ENCODE peak calls at places on chromosomes 12 and 14, in five cellular contexts. X is H9, I is H1, Y is mesenchymal stem cell, W is trophoblast cell. T is an unnamed sample.

GRCh38 chr14:83101855-83102254 is 1568.2 kb upstream of the SEL1L start:
- DNase-seq in W (no peak), I (no peak), X (no peak), Y (no peak), T (no peak)

GRCh38 chr12:56601503-56601902 is 28.6 kb downstream of the BAZ2A start:
- DNase-seq in W (no peak), X (peak; percentile 52), Y (no peak), I (no peak), T (no peak)

GRCh38 chr14:72679591-72680151 is 214.2 kb downstream of the DPF3 start:
- DNase-seq in I (no peak), Y (no peak), X (no peak), W (no peak), T (peak; percentile 33)

GRCh38 chr14:100860556-100861187 is 34.8 kb downstream of the MEG3 start:
- DNase-seq in Y (no peak), I (no peak), X (no peak), W (no peak), T (no peak)

GRCh38 chr14:105883066-105884005 is 357.0 kb downstream of the TMEM121 start:
- DNase-seq in I (no peak), W (no peak), Y (no peak), X (no peak), T (no peak)

GRCh38 chr14:24943024-24943423 is 106.9 kb downstream of the STXBP6 start:
- DNase-seq in Y (no peak), I (peak; percentile 61), X (peak; percentile 90), W (no peak), T (no peak)

GRCh38 chr14:22656945-22657711 is 13.0 kb upstream of the OR6J1 start:
- DNase-seq in X (no peak), Y (peak; percentile 21), I (no peak), W (no peak), T (no peak)

GRCh38 chr12:122795807-122796206 is 21.4 kb downstream of the CCDC62 start:
- DNase-seq in I (no peak), W (no peak), X (no peak), Y (no peak), T (no peak)

GRCh38 chr12:8532045-8532444 is 8.7 kb downstream of the CLEC4E start:
- DNase-seq in I (no peak), Y (no peak), W (no peak), X (no peak), T (no peak)

GRCh38 chr14:50666772-50667490 is 1.2 kb downstream of the SAV1 start:
- DNase-seq in Y (peak; percentile 77), X (peak; percentile 53), I (no peak), W (peak; percentile 70), T (peak; percentile 30)

GRCh38 chr12:27319394-27319793 is 13.2 kb upstream of the BMAL2 start:
- DNase-seq in Y (peak; percentile 78), W (no peak), X (no peak), I (no peak), T (no peak)

GRCh38 chr14:103558071-103558882 is 4.2 kb downstream of the BAG5 start:
- DNase-seq in Y (peak; percentile 75), X (no peak), I (no peak), W (peak; percentile 97), T (no peak)

GRCh38 chr12:43060738-43061137 is 471.2 kb upstream of the PRICKLE1 start:
- DNase-seq in X (no peak), I (no peak), W (no peak), Y (no peak), T (no peak)

GRCh38 chr14:100109594-100109955 is 44.4 kb downstream of the EVL start:
- DNase-seq in X (no peak), I (no peak), W (no peak), Y (no peak), T (no peak)

GRCh38 chr12:12586879-12587675 is 24.4 kb upstream of the DUSP16 start:
- DNase-seq in Y (no peak), X (no peak), W (peak; percentile 99), I (no peak), T (no peak)

GRCh38 chr12:119016715-119017114 is 35.4 kb downstream of the SRRM4 start:
- DNase-seq in W (no peak), I (no peak), X (peak; percentile 2), Y (no peak), T (no peak)

GRCh38 chr14:70086685-70087379 is 101.9 kb downstream of the SLC8A3 start:
- DNase-seq in W (peak; percentile 83), X (peak; percentile 38), I (no peak), Y (peak; percentile 13), T (no peak)

GRCh38 chr14:75257241-75257640 is 21.4 kb upstream of the FOS start:
- DNase-seq in W (peak; percentile 92), I (no peak), Y (peak; percentile 50), X (no peak), T (no peak)

GRCh38 chr14:62126885-62127478 is 364.8 kb downstream of the SNAPC1 start:
- DNase-seq in W (peak; percentile 80), I (no peak), Y (peak; percentile 56), X (no peak), T (peak; percentile 52)

GRCh38 chr12:2058837-2059236 is 6.0 kb downstream of the CACNA1C start:
- DNase-seq in W (no peak), X (no peak), Y (no peak), I (no peak), T (no peak)

GRCh38 chr14:101183376-101184103 is 280.0 kb upstream of the RTL1 start:
- DNase-seq in X (peak; percentile 85), Y (no peak), I (peak; percentile 90), W (no peak), T (peak; percentile 65)

GRCh38 chr14:75840911-75841310 is 140.9 kb downstream of the TGFB3 start:
- DNase-seq in I (no peak), Y (no peak), X (no peak), W (no peak), T (no peak)

GRCh38 chr12:130485291-130486145 is 147.8 kb downstream of the PIWIL1 start:
- DNase-seq in I (no peak), X (no peak), W (no peak), Y (no peak), T (no peak)

DNA sequence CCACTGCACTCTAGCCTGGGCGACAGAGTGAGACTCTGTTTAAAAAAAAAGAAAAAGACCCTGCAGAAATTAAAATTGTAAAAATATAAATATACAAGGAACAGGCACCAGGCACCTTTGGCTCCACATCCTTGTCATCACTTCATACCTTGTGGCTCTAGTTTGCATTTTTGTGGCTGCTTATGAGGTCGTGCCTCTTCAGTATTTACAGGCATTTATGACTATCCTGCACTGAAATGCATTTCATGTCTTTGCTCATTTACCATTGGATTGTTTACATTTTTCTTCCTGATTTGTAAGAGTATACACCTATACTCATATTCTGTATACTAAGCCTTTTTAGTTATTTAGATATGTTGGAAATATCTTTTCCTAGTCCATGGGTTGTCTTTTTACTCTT is 20.1 kb downstream of the BICD1 start:
- DNase-seq in Y (peak; percentile 72), W (peak; percentile 80), X (no peak), I (no peak), T (no peak)
- H2BK12ac ChIP-seq in Y (no peak overlapping the region), W (no peak overlapping the region), X (no peak overlapping the region), I (no peak overlapping the region), T (no peak overlapping the region)

GRCh38 chr12:100414756-100415155 is 57.9 kb downstream of the SLC17A8 start:
- DNase-seq in W (no peak), I (peak; percentile 38), X (peak; percentile 62), Y (no peak), T (no peak)
- H3K9me3 ChIP-seq in W (no peaks in the 10 kb centered on the region), I (no peaks in the 10 kb centered on the region), X (no peaks in the 10 kb centered on the region), Y (no peaks in the 10 kb centered on the region), T (no peaks in the 10 kb centered on the region)

DNA sequence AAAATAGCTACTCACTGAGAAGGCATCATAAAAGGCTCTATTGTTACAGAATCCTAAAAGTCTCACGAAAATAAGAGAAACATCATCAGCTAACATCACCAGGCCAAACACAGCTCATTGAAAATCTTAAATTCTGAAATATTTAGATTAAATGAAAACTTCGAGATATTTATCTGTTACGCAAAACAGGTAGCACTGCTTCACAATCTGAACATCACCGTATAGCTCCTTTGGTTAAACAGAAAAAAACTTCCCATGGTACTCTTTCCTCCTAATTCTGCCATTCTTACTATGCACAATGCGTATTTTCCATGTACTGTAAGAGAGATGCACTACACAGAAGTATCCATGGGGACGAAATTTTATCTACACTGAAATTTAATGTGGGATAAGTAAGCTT is 2.1 kb downstream of the SGPP1 start:
- DNase-seq in X (no peak), I (no peak), W (peak; percentile 38), Y (peak; percentile 6), T (no peak)
- H4K8ac ChIP-seq in X (no peak overlapping the region), I (no peak overlapping the region), W (no peak overlapping the region), Y (no peak overlapping the region), T (no peak overlapping the region)

DNA sequence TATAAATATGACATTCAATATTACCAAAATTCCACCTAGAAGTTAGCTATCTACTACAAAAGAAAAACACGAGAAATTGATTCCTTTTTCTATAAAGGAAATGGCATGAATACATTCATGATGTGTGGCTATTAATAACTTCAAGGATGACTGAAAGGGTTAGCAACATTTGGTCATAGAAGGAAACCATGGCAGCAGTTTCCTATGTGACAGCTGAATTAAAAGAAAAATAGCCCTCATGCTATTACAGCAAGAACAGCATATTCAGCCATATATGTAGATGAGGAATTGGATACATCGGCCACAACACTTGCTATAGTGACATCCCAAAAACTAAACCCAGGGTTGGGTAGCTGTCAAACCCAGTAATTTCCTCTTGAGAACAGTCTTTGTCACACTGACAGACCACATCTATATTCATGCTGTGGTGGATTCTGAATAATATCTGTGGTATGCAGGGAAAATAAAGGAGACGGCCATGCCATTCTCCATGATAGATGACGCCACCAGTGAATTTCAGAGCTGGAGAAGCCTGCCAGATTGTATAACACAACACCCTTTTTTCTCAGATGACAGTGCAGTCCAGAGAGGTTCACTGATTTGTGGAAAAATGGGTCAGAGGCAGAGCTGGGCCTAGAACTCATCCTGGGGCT is 32.5 kb downstream of the EFCAB11 start:
- DNase-seq in X (no peak), I (no peak), Y (peak; percentile 56), W (peak; percentile 22), T (no peak)
- H2BK12ac ChIP-seq in X (no peak overlapping the region), I (no peak overlapping the region), Y (no peak overlapping the region), W (no peak overlapping the region), T (no peak overlapping the region)

DNA sequence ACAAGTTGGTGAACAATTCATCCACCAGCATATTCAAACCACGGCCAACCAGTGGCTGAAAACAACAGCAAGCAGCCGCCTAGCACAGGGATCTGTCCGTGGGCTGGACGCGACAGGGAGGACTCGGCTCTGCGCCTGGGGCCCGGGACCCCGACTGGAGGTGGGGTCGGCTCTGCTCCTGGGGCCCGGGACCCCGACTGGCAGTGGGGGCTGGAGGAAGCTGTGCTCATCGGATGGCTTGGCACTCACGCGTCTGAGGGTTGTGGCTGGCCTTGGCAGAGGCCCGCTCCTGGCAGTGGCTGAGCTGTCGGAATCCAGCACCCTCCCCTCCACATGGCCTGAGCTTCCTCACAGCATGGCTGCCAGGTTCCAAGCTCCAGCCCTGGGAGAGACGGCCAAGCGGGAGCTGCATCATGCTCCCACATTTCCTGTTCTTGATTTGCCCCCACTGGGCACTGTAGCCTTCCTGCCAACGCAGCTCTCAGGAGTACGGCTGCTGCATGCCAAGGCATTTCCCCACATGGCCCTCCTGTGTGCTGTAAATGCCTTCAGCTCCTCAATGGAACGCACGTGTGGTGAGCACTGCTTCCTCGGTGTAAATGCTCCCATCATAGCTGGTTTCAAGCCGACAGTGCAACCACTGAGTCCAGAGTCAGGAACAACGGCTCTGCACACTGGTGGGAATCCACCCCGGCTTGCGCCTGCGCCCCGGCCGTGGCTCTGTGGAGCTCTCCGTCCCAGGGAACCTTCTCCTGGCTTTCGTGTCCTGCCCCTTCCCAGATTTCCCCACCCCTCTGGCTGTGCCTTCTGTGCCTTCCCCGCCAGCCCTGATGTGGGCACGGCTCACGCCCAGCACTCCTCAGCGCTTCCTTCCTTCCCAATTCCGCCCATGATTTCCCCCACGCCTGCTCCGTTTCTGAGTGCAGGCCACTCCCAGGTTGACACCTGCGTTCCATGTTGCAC is 7.3 kb upstream of the GALNT9 start:
- DNase-seq in Y (no peak), I (no peak), W (no peak), X (no peak), T (no peak)
- H3K9me3 ChIP-seq in Y (peaks cover 8% of the 10 kb centered on the region), I (peaks cover 2% of the 10 kb centered on the region), W (peaks cover 14% of the 10 kb centered on the region), X (no peaks in the 10 kb centered on the region), T (peaks cover 6% of the 10 kb centered on the region)

T was measured in neuronal stem cell.